ENCODE peak calls at places on chromosome 9, in eight cellular contexts. B is tibial nerve, H is Peyer's patch, Z is gastrocnemius medialis, D is stomach, G is heart left ventricle, P is A549, A is body of pancreas. Y is an unnamed sample.

GRCh38 chr9:121607434-121608248 is 43.8 kb upstream of the DAB2IP start:
- DNase-seq in B (no peak), H (no peak), Z (peak), D (no peak), G (peak), P (no peak), A (no peak), Y (no peak)

GRCh38 chr9:27505744-27506161 is 18.3 kb upstream of the IFNK start:
- DNase-seq in B (no peak), H (no peak), Z (no peak), D (no peak), G (no peak), P (no peak), A (peak), Y (no peak)

GRCh38 chr9:89278997-89279739 is 31.8 kb upstream of the CKS2 start:
- DNase-seq in B (no peak), H (no peak), Z (no peak), D (no peak), G (no peak), P (peak), A (peak), Y (no peak)

GRCh38 chr9:100099722-100100042 is 639 bp downstream of the INVS start:
- DNase-seq in B (no peak), H (no peak), Z (no peak), D (no peak), G (no peak), P (no peak), A (peak), Y (no peak)

GRCh38 chr9:86909388-86909787 is 37.9 kb downstream of the GAS1 start:
- DNase-seq in B (no peak), H (no peak), Z (no peak), D (no peak), G (no peak), P (no peak), A (no peak), Y (no peak)

GRCh38 chr9:110977259-110977709 is 61.0 kb downstream of the LPAR1 start:
- DNase-seq in B (no peak), H (peak), Z (no peak), D (peak), G (no peak), P (peak), A (peak), Y (no peak)

GRCh38 chr9:20437466-20437865 is 184.8 kb downstream of the MLLT3 start:
- DNase-seq in B (no peak), H (no peak), Z (no peak), D (no peak), G (no peak), P (no peak), A (no peak), Y (no peak)

GRCh38 chr9:119802621-119803020 is 433.4 kb upstream of the BRINP1 start:
- DNase-seq in B (no peak), H (peak), Z (peak), D (no peak), G (peak), P (no peak), A (peak), Y (peak)

GRCh38 chr9:74666625-74667316 is 169.6 kb downstream of the RORB start:
- DNase-seq in B (no peak), H (no peak), Z (no peak), D (no peak), G (no peak), P (no peak), A (peak), Y (no peak)

GRCh38 chr9:32430720-32431119 is 46.3 kb downstream of the ACO1 start:
- DNase-seq in B (no peak), H (no peak), Z (no peak), D (no peak), G (no peak), P (no peak), A (no peak), Y (no peak)

GRCh38 chr9:36401179-36401740 is 1.2 kb upstream of the RNF38 start:
- DNase-seq in B (no peak), H (no peak), Z (peak), D (peak), G (no peak), P (peak), A (peak), Y (peak)

GRCh38 chr9:135849186-135849585 is 58.2 kb downstream of the CAMSAP1 start:
- DNase-seq in B (no peak), H (no peak), Z (no peak), D (no peak), G (no peak), P (no peak), A (no peak), Y (no peak)

GRCh38 chr9:108205276-108205675 is 650.5 kb downstream of the ACTL7B start:
- DNase-seq in B (no peak), H (no peak), Z (no peak), D (no peak), G (no peak), P (no peak), A (no peak), Y (no peak)

GRCh38 chr9:114720296-114720695 is 38.3 kb upstream of the TEX48 start:
- DNase-seq in B (no peak), H (no peak), Z (no peak), D (no peak), G (no peak), P (no peak), A (no peak), Y (no peak)

GRCh38 chr9:79572032-79572890 is 496 bp downstream of the TLE4 start:
- DNase-seq in B (peak), H (peak), Z (no peak), D (peak), G (peak), P (peak), A (peak), Y (peak)

GRCh38 chr9:37035472-37036236 is 1.6 kb upstream of the PAX5 start:
- DNase-seq in B (no peak), H (peak), Z (no peak), D (no peak), G (no peak), P (no peak), A (no peak), Y (no peak)

GRCh38 chr9:110602281-110602680 is 22.7 kb upstream of the SVEP1 start:
- DNase-seq in B (no peak), H (no peak), Z (no peak), D (no peak), G (no peak), P (no peak), A (no peak), Y (no peak)

GRCh38 chr9:123099548-123099947 is 66.1 kb downstream of the GPR21 start:
- DNase-seq in B (no peak), H (no peak), Z (no peak), D (no peak), G (no peak), P (no peak), A (no peak), Y (no peak)

GRCh38 chr9:16637218-16637617 is 233.3 kb downstream of the BNC2 start:
- DNase-seq in B (no peak), H (no peak), Z (no peak), D (no peak), G (no peak), P (no peak), A (no peak), Y (no peak)

GRCh38 chr9:79565245-79565644 is 6.5 kb upstream of the TLE4 start:
- DNase-seq in B (no peak), H (no peak), Z (no peak), D (no peak), G (no peak), P (no peak), A (no peak), Y (peak)

GRCh38 chr9:83959061-83959460 is 21.0 kb downstream of the HNRNPK start:
- DNase-seq in B (no peak), H (no peak), Z (no peak), D (no peak), G (no peak), P (no peak), A (no peak), Y (no peak)

GRCh38 chr9:98040212-98040611 is 16.3 kb upstream of the NANS start:
- DNase-seq in B (no peak), H (no peak), Z (no peak), D (no peak), G (no peak), P (no peak), A (no peak), Y (no peak)

GRCh38 chr9:127803507-127804352 is 1.0 kb downstream of the FPGS start:
- DNase-seq in B (no peak), H (no peak), Z (peak), D (peak), G (no peak), P (peak), A (peak), Y (peak)

GRCh38 chr9:118637681-118638080 is 731.6 kb downstream of the BRINP1 start:
- DNase-seq in B (no peak), H (no peak), Z (no peak), D (no peak), G (no peak), P (no peak), A (no peak), Y (no peak)

GRCh38 chr9:92181296-92181695 is 66.1 kb upstream of the SPTLC1 start:
- DNase-seq in B (no peak), H (no peak), Z (no peak), D (no peak), G (no peak), P (no peak), A (no peak), Y (no peak)

GRCh38 chr9:14243514-14244042 is 70.4 kb downstream of the NFIB start:
- DNase-seq in B (no peak), H (no peak), Z (no peak), D (no peak), G (no peak), P (no peak), A (no peak), Y (no peak)

GRCh38 chr9:127979333-127980055 is 1.3 kb downstream of the EEIG1 start:
- DNase-seq in B (no peak), H (peak), Z (no peak), D (peak), G (peak), P (no peak), A (no peak), Y (peak)

GRCh38 chr9:94938384-94938783 is 211.9 kb downstream of the AOPEP start:
- DNase-seq in B (no peak), H (no peak), Z (no peak), D (no peak), G (no peak), P (no peak), A (no peak), Y (no peak)

GRCh38 chr9:81632599-81632998 is 56.7 kb downstream of the TLE1 start:
- DNase-seq in B (no peak), H (no peak), Z (no peak), D (no peak), G (no peak), P (no peak), A (no peak), Y (no peak)

GRCh38 chr9:133996531-133997520 is 4.7 kb upstream of the VAV2 start:
- DNase-seq in B (no peak), H (no peak), Z (no peak), D (no peak), G (no peak), P (no peak), A (no peak), Y (no peak)

GRCh38 chr9:95030920-95031662 is 286.4 kb downstream of the FANCC start:
- DNase-seq in B (no peak), H (no peak), Z (no peak), D (no peak), G (no peak), P (no peak), A (no peak), Y (no peak)

GRCh38 chr9:90499741-90500140 is 142.9 kb downstream of the DIRAS2 start:
- DNase-seq in B (no peak), H (no peak), Z (no peak), D (no peak), G (no peak), P (no peak), A (no peak), Y (no peak)

GRCh38 chr9:70080481-70081119 is 37.0 kb downstream of the MAMDC2 start:
- DNase-seq in B (no peak), H (no peak), Z (no peak), D (no peak), G (no peak), P (no peak), A (peak), Y (no peak)

GRCh38 chr9:6598249-6598725 is 47.2 kb downstream of the GLDC start:
- DNase-seq in B (no peak), H (no peak), Z (no peak), D (no peak), G (no peak), P (no peak), A (no peak), Y (no peak)

DNA sequence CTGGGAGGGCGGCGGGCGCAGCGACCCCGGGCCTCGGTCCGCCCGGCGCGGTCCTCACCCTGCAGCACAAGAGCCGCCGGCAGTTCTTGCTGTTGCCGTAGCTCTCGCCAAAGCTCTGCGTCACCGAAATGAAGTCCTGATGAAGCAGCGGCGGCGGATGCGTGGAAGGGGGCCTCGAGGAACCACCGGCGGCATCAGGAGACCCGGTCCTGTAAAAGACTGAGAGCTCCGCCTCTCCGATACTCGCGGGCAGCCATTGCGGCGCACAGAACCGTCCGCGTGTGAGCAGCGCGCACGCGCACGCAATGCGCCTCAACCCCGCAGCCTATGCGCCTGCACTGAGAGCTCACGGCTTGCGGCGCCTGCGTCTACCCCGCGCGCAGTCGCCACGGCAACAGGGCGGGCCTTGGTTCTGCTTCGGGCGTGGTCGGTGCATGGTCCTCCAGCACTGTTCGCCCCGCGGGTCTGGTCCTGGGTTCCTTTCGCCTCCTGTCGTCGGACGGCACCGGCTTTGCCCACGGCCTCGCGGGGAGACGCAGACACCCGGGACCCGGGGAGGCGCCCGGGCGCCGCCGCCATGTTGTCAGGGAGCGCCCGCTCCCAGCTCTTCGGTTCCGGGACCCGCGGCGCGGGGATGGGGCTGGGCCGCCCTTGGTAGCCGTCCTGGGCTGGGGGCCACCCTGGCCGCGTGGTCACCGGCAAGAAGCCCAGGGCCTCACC is 9.3 kb upstream of the GRIN1 start:
- DNase-seq in B (peak), H (peak), Z (peak), D (peak), G (peak), P (peak), A (peak), Y (peak)
- TF ChIP-seq POLR2A in B (no peak), H (peak), Z (no peak), D (no peak), G (peak), P (peak), A (peak), Y (peak)

GRCh38 chr9:33884856-33885701 is 68.1 kb downstream of the UBE2R2 start:
- DNase-seq in B (no peak), H (no peak), Z (no peak), D (peak), G (no peak), P (no peak), A (peak), Y (peak)
- TF ChIP-seq CTCF in B (no peak), H (no peak), Z (no peak), D (no peak), G (no peak), P (no peak), A (no peak), Y (no peak)

DNA sequence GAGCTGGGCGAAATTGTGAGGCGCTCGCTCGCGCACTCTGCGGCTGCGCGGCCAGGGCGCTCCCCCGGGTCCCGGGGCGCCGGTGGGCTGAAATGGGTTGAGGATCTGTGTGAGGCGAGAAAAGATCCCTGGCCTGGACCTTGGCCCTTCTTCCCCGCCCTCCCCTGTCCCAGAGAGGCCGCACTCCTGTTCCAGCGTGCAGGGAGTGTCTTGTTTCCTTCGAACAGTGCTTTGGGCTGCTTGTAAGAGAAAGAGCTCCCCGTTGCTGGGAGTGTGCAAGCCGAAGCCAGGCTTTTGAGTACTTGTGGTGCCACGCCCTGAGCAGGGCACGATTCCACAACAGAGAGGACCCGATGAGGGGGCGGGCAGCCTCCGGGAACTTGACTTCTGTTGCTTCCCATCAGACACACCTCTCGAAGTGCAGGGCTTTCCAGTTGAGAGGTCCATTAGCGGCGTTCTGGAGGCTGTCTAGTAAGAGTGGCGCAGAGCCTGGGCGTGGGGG is 528 bp downstream of the DOLPP1 start:
- DNase-seq in B (no peak), H (no peak), Z (no peak), D (no peak), G (no peak), P (peak), A (no peak), Y (no peak)
- TF ChIP-seq POLR2A in B (no peak), H (no peak), Z (no peak), D (no peak), G (no peak), P (no peak), A (no peak), Y (no peak)

DNA sequence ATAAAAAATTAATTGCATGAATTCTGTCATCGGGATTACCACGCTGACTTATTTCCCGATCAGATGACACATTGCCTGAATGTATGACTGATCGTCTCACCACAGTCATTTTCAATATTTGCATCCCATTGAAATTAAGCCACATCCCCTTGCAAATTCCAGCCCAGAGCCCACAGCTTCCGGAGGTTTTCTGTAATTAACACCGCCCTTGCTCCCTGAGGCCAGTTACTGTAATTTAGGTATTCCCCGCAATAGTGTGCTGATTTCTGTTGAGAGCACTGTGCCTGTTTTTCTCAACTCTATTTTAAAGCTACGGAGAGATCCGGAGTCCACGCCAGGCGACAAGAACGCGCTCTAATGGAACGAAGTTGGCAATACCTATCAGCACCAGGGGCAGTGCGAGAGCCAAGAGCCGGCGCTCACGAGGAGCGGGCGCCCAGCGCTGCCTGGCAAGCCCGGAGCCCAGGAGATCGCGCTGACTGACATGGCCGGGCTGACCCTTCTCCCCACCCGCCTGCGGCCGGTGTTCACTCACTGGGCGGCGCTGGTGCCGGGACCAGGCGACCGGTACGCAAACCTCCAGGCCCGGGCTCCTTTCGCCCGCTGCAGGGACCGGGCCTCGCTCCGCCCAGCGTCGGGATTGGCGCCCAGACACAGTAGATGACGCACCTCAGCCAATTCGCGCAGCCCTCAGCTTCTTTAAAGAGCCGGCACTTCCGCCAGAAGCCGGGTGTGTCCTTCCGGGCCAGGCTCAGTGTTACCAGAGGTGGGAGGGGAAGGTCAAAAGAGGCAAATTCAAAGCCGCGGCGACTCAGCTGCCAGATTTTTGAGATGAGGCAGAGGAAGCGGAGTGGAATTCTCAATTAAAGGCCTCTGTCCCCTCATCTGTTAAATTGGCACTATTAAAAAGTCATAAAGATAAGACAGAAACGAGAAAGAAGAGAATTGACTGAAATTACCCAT is at the start of gene PLGRKT:
- DNase-seq in B (peak), H (peak), Z (peak), D (peak), G (peak), P (peak), A (peak), Y (peak)
- TF ChIP-seq CTCF in B (peak), H (no peak), Z (no peak), D (no peak), G (peak), P (no peak), A (peak), Y (peak)

GRCh38 chr9:125125523-125125922 is 17.8 kb downstream of the SCAI start:
- DNase-seq in B (no peak), H (no peak), Z (no peak), D (no peak), G (no peak), P (no peak), A (no peak), Y (no peak)

GRCh38 chr9:125131778-125132177 is 11.6 kb downstream of the SCAI start:
- DNase-seq in B (no peak), H (no peak), Z (no peak), D (no peak), G (no peak), P (no peak), A (no peak), Y (no peak)

GRCh38 chr9:125121156-125121555 is 22.2 kb downstream of the SCAI start:
- DNase-seq in B (no peak), H (no peak), Z (no peak), D (no peak), G (no peak), P (no peak), A (no peak), Y (no peak)

DNA sequence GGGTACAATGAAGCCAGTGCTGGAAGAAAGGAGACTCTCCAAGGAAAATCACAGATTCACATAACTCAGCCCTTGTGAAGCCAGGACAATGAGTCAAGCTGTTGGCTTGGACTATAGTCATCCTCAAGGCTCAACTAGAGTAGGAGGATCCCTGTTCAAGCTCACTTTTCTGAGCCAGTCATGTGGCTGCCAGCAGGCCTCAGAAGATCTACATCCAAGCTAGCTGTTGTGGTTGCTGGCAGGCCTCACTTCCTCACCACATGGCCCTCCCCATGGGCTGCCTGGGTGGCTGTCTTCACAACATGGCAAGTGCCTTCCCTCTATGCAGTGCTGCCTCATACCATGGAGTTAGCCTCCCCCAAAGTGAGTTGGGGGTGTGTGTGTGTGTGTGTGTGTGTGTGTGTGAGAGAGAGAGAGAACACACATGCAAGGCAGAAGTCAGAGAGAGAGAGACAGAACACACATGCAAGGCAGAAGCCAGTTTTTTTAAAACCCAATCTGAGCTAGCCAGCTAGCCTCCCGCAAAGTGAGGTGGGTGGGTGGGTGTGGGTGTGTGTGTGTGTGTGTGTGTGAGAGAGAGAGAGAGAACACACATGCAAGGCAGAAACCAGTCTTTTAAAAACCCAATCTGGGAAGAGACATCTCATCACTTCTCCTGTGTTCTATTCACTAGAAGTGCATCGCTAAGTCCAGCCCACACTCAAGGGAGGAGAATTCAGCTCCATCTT is 17.1 kb downstream of the SCAI start:
- DNase-seq in B (peak), H (peak), Z (peak), D (peak), G (peak), P (no peak), A (peak), Y (peak)
- TF ChIP-seq POLR2A in B (no peak), H (no peak), Z (no peak), D (no peak), G (no peak), P (no peak), A (no peak), Y (no peak)

Y was measured in transverse colon.